ENCODE peak calls at places on chromosomes 4 and X, in ten cellular contexts. X, C, G, L, J, E, Q, S, F and V are unnamed samples. For H3K9me3, the result is how much of the 10 kb centered on the place peaks cover.

GRCh38 chrX:104310657-104311056 is 55.9 kb upstream of the ESX1 start:
- DNase-seq in X (no peak), C (no peak), G (no peak), L (no peak), J (no peak), E (no peak), Q (no peak), S (no peak), F (no peak), V (no peak)

GRCh38 chr4:54668031-54668611 is 10.4 kb downstream of the KIT start:
- DNase-seq in X (no peak), C (no peak), G (no peak), L (no peak), J (no peak), E (no peak), Q (no peak), S (no peak), F (no peak), V (no peak)

GRCh38 chr4:101393256-101393655 is 45.9 kb upstream of the PPP3CA start:
- DNase-seq in X (no peak), C (no peak), G (no peak), L (no peak), J (peak), E (no peak), Q (no peak), S (no peak), F (no peak), V (no peak)

GRCh38 chr4:38454284-38454683 is 209.7 kb upstream of the KLF3 start:
- DNase-seq in X (no peak), C (no peak), G (no peak), L (no peak), J (no peak), E (no peak), Q (no peak), S (no peak), F (no peak), V (no peak)

GRCh38 chr4:8538703-8539567 is 41.3 kb upstream of the GPR78 start:
- DNase-seq in X (no peak), C (no peak), G (no peak), L (no peak), J (peak), E (no peak), Q (peak), S (no peak), F (peak), V (no peak)

GRCh38 chr4:104989363-104989762 is 157.3 kb upstream of the TET2 start:
- DNase-seq in X (no peak), C (no peak), G (peak), L (no peak), J (peak), E (no peak), Q (no peak), S (no peak), F (no peak), V (no peak)

GRCh38 chr4:119337010-119337409 is 15.1 kb upstream of the FABP2 start:
- DNase-seq in X (no peak), C (no peak), G (no peak), L (no peak), J (peak), E (no peak), Q (no peak), S (no peak), F (no peak), V (no peak)

GRCh38 chr4:56129431-56129861 is 180.7 kb downstream of the CEP135 start:
- DNase-seq in X (no peak), C (no peak), G (no peak), L (no peak), J (no peak), E (peak), Q (no peak), S (no peak), F (no peak), V (no peak)

GRCh38 chr4:74970577-74970976 is 37.7 kb downstream of the PARM1 start:
- DNase-seq in X (no peak), C (no peak), G (no peak), L (no peak), J (no peak), E (no peak), Q (no peak), S (no peak), F (no peak), V (no peak)

GRCh38 chr4:77358315-77358928 is 201.4 kb downstream of the CCNG2 start:
- DNase-seq in X (no peak), C (no peak), G (peak), L (peak), J (peak), E (peak), Q (no peak), S (no peak), F (no peak), V (no peak)

GRCh38 chr4:143025111-143025704 is 159.5 kb upstream of the USP38 start:
- DNase-seq in X (no peak), C (no peak), G (no peak), L (no peak), J (peak), E (peak), Q (peak), S (no peak), F (no peak), V (no peak)

GRCh38 chrX:13837290-13837745 is 20.4 kb upstream of the GPM6B start:
- DNase-seq in X (no peak), C (no peak), G (no peak), L (no peak), J (peak), E (no peak), Q (no peak), S (no peak), F (no peak), V (no peak)

GRCh38 chr4:13548059-13548983 is 4.0 kb upstream of the NKX3-2 start:
- DNase-seq in X (no peak), C (no peak), G (no peak), L (no peak), J (no peak), E (peak), Q (peak), S (no peak), F (no peak), V (no peak)

GRCh38 chr4:126697748-126698147 is 935.0 kb upstream of the INTU start:
- DNase-seq in X (no peak), C (no peak), G (no peak), L (no peak), J (peak), E (no peak), Q (no peak), S (no peak), F (no peak), V (no peak)

GRCh38 chr4:53693408-53693807 is 102.1 kb upstream of the LNX1 start:
- DNase-seq in X (no peak), C (no peak), G (no peak), L (no peak), J (no peak), E (no peak), Q (no peak), S (no peak), F (no peak), V (no peak)

GRCh38 chrX:65522739-65523372 is 11.7 kb downstream of the LAS1L start:
- DNase-seq in X (no peak), C (no peak), G (no peak), L (no peak), J (peak), E (no peak), Q (no peak), S (no peak), F (no peak), V (no peak)

GRCh38 chr4:152310223-152310622 is 225.7 kb downstream of the FBXW7 start:
- DNase-seq in X (no peak), C (no peak), G (no peak), L (no peak), J (peak), E (peak), Q (no peak), S (no peak), F (no peak), V (peak)

GRCh38 chr4:41072021-41072777 is 142.1 kb downstream of the APBB2 start:
- DNase-seq in X (no peak), C (no peak), G (no peak), L (no peak), J (no peak), E (no peak), Q (no peak), S (no peak), F (no peak), V (no peak)

GRCh38 chr4:81648576-81649272 is 177.0 kb upstream of the RASGEF1B start:
- DNase-seq in X (no peak), C (peak), G (no peak), L (no peak), J (no peak), E (peak), Q (no peak), S (no peak), F (no peak), V (no peak)

GRCh38 chr4:70637239-70637920 is 8.8 kb downstream of the ENAM start:
- DNase-seq in X (no peak), C (no peak), G (no peak), L (no peak), J (peak), E (no peak), Q (no peak), S (no peak), F (no peak), V (no peak)

GRCh38 chr4:7984286-7984925 is 44.7 kb upstream of the AFAP1 start:
- DNase-seq in X (no peak), C (no peak), G (no peak), L (no peak), J (no peak), E (no peak), Q (peak), S (no peak), F (no peak), V (no peak)

GRCh38 chrX:76279007-76279406 is 106.1 kb downstream of the PBDC1 start:
- DNase-seq in X (no peak), C (peak), G (peak), L (peak), J (peak), E (peak), Q (no peak), S (no peak), F (no peak), V (peak)

GRCh38 chrX:110454336-110454735 is 95.7 kb downstream of the RTL9 start:
- DNase-seq in X (no peak), C (no peak), G (no peak), L (no peak), J (no peak), E (no peak), Q (no peak), S (no peak), F (no peak), V (no peak)

GRCh38 chr4:185997287-185997686 is 71.7 kb upstream of the TLR3 start:
- DNase-seq in X (no peak), C (no peak), G (peak), L (no peak), J (no peak), E (no peak), Q (no peak), S (no peak), F (no peak), V (no peak)

GRCh38 chrX:22110729-22111494 is 78.8 kb downstream of the PHEX start:
- DNase-seq in X (no peak), C (no peak), G (no peak), L (no peak), J (no peak), E (no peak), Q (no peak), S (no peak), F (no peak), V (no peak)

GRCh38 chr4:145619639-145619996 is 433 bp downstream of the MMAA start:
- DNase-seq in X (peak), C (no peak), G (peak), L (peak), J (peak), E (no peak), Q (no peak), S (peak), F (peak), V (peak)

GRCh38 chr4:24807611-24808010 is 12.2 kb downstream of the SOD3 start:
- DNase-seq in X (no peak), C (no peak), G (no peak), L (no peak), J (no peak), E (no peak), Q (no peak), S (no peak), F (no peak), V (no peak)

GRCh38 chr4:41009411-41009810 is 204.9 kb downstream of the APBB2 start:
- DNase-seq in X (no peak), C (no peak), G (no peak), L (no peak), J (peak), E (no peak), Q (no peak), S (no peak), F (no peak), V (no peak)

GRCh38 chr4:168587326-168588125 is 90.7 kb downstream of the PALLD start:
- DNase-seq in X (no peak), C (no peak), G (peak), L (peak), J (peak), E (no peak), Q (no peak), S (no peak), F (peak), V (no peak)

GRCh38 chrX:46597774-46598173 is 24.2 kb downstream of the CHST7 start:
- DNase-seq in X (no peak), C (no peak), G (no peak), L (no peak), J (no peak), E (no peak), Q (no peak), S (no peak), F (no peak), V (no peak)

GRCh38 chrX:48919360-48919821 is 567 bp upstream of the PIM2 start:
- DNase-seq in X (no peak), C (no peak), G (no peak), L (no peak), J (no peak), E (peak), Q (no peak), S (no peak), F (no peak), V (no peak)

GRCh38 chrX:21926527-21927278 is 13.8 kb upstream of the SMS start:
- DNase-seq in X (no peak), C (no peak), G (no peak), L (no peak), J (peak), E (peak), Q (no peak), S (no peak), F (no peak), V (peak)

GRCh38 chrX:24079405-24079804 is 24.6 kb downstream of the EIF2S3 start:
- DNase-seq in X (no peak), C (no peak), G (no peak), L (no peak), J (no peak), E (no peak), Q (no peak), S (no peak), F (no peak), V (no peak)

GRCh38 chrX:39810901-39811300 is 286.9 kb downstream of the BCOR start:
- DNase-seq in X (no peak), C (no peak), G (no peak), L (no peak), J (no peak), E (no peak), Q (no peak), S (no peak), F (no peak), V (no peak)

GRCh38 chr4:13988347-13989265 is 361.1 kb upstream of the BOD1L1 start:
- DNase-seq in X (peak), C (no peak), G (peak), L (no peak), J (peak), E (no peak), Q (no peak), S (peak), F (peak), V (no peak)

GRCh38 chr4:47278631-47279030 is 184.9 kb downstream of the COMMD8 start:
- DNase-seq in X (no peak), C (no peak), G (no peak), L (no peak), J (no peak), E (no peak), Q (no peak), S (no peak), F (no peak), V (no peak)

GRCh38 chrX:24693453-24694202 is at the start of gene POLA1:
- DNase-seq in X (peak), C (peak), G (peak), L (peak), J (peak), E (peak), Q (peak), S (peak), F (peak), V (peak)

GRCh38 chrX:48703642-48704481 is 7.3 kb downstream of the SUV39H1 start:
- DNase-seq in X (no peak), C (no peak), G (no peak), L (no peak), J (peak), E (no peak), Q (no peak), S (no peak), F (no peak), V (no peak)

GRCh38 chr4:64799751-64800150 is 390.5 kb upstream of the TECRL start:
- DNase-seq in X (no peak), C (no peak), G (no peak), L (no peak), J (no peak), E (no peak), Q (peak), S (no peak), F (no peak), V (no peak)

GRCh38 chr4:19063662-19064061 is 1042.1 kb upstream of the LCORL start:
- DNase-seq in X (no peak), C (no peak), G (no peak), L (no peak), J (no peak), E (no peak), Q (no peak), S (no peak), F (no peak), V (no peak)
- H3K9me3 ChIP-seq in X (under half), C (under half), G (under half), L (under half), J (under half), E (under half), Q (under half), S (under half), F (under half), V (under half)

GRCh38 chr4:129008096-129008495 is 85.2 kb downstream of the SCLT1 start:
- DNase-seq in X (no peak), C (no peak), G (no peak), L (no peak), J (no peak), E (no peak), Q (no peak), S (no peak), F (no peak), V (no peak)
- H3K9me3 ChIP-seq in X (under half), C (under half), G (under half), L (under half), J (under half), E (under half), Q (half or more), S (under half), F (under half), V (under half)

DNA sequence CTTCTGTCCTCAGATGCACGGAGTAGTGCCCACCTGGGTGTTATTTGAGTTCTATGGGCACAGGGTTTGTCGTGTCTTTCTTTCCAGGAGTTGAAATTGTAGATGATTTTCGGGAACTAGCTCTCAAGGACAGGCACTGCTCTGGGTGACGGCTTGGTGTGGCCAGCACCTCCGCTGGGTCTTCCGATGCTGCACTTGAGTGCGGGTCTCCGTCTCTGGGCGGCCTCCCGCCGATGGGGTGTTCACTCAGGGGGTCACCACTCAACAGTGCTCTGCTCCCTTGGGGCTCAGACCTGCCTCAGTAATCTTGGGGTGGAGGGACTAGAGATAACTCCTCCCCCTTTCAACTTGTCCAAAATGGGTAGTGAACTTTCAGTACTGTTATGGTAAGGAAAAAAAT is 2.5 kb downstream of the ZFP92 start:
- DNase-seq in X (no peak), C (no peak), G (no peak), L (no peak), J (no peak), E (no peak), Q (no peak), S (no peak), F (no peak), V (no peak)
- H3K9me3 ChIP-seq in X (under half), C (under half), G (under half), L (under half), J (under half), E (under half), Q (under half), S (under half), F (under half), V (under half)

GRCh38 chr4:149095798-149096197 is 653.6 kb upstream of the NR3C2 start:
- DNase-seq in X (no peak), C (no peak), G (no peak), L (no peak), J (no peak), E (no peak), Q (no peak), S (no peak), F (no peak), V (no peak)
- H3K9me3 ChIP-seq in X (under half), C (under half), G (under half), L (under half), J (under half), E (under half), Q (under half), S (under half), F (under half), V (under half)

DNA sequence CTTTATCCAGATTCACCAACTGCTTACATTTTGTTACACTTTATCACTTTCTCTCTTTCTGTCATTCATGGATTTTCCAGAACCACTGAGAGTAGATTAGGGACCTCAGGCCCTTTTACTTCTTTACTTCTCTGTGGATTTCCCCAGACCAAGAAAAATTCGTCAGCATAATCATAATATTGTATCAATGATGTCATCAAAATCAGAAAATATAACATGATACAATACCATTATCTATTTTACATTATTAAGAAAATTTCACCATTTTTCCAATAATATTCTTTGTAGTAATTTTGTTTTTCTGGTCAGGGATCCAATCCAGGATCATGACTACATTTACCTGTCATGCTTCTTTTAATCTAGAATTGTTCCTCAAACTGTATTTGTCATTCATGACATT is 494.2 kb downstream of the IQCM start:
- DNase-seq in X (no peak), C (no peak), G (no peak), L (no peak), J (no peak), E (no peak), Q (no peak), S (no peak), F (no peak), V (no peak)
- H3K9me3 ChIP-seq in X (under half), C (under half), G (under half), L (under half), J (under half), E (under half), Q (under half), S (under half), F (under half), V (under half)

DNA sequence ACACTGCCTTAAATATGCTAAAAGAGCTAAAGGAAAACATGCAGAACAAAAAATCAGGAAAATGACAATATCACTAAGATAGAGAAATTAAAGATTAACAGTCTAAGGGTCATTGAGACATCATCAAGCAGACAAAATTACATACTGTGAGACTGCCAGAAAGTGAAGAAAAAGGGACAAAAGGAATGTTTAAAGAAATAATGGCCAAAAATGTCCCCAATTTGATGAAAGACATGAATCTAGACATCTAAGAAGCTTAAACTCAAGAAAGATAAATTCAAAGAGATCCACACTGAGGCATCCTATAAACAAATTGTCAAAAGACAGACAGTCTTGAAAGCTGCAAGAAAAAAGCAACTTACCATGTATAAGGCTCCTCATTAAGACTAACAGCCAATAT is 63.7 kb downstream of the OPHN1 start:
- DNase-seq in X (no peak), C (no peak), G (no peak), L (no peak), J (no peak), E (no peak), Q (no peak), S (no peak), F (no peak), V (no peak)
- H3K9me3 ChIP-seq in X (under half), C (under half), G (under half), L (under half), J (under half), E (under half), Q (under half), S (under half), F (under half), V (under half)

GRCh38 chrX:152451731-152451980 is 541 bp upstream of the GABRA3 start:
- DNase-seq in X (no peak), C (no peak), G (no peak), L (no peak), J (no peak), E (no peak), Q (no peak), S (no peak), F (no peak), V (no peak)

GRCh38 chrX:152444338-152444737 is 6.8 kb downstream of the GABRA3 start:
- DNase-seq in X (no peak), C (no peak), G (no peak), L (no peak), J (no peak), E (no peak), Q (no peak), S (no peak), F (no peak), V (no peak)

GRCh38 chrX:152450076-152450475 is 1.0 kb downstream of the GABRA3 start:
- DNase-seq in X (no peak), C (no peak), G (no peak), L (no peak), J (no peak), E (no peak), Q (no peak), S (no peak), F (no peak), V (no peak)

GRCh38 chrX:152445926-152446325 is 5.2 kb downstream of the GABRA3 start:
- DNase-seq in X (no peak), C (no peak), G (no peak), L (no peak), J (no peak), E (no peak), Q (no peak), S (no peak), F (no peak), V (no peak)
- H3K9me3 ChIP-seq in X (under half), C (under half), G (under half), L (under half), J (under half), E (under half), Q (under half), S (under half), F (under half), V (under half)